ENCODE peak calls at places on chromosomes 4 and X, in seven cellular contexts. L, T, I, D, J, H and X are unnamed samples.

GRCh38 chr4:67580577-67580976 is 22.1 kb downstream of the STAP1 start:
- DNase-seq in L (no peak), T (no peak), I (no peak), D (no peak), J (no peak), H (no peak), X (no peak)

GRCh38 chrX:13250831-13251612 is 68.8 kb downstream of the ATXN3L start:
- DNase-seq in L (peak), T (no peak), I (no peak), D (no peak), J (no peak), H (no peak), X (no peak)

GRCh38 chrX:132292753-132293152 is 73.5 kb upstream of the RAP2C start:
- DNase-seq in L (peak), T (no peak), I (peak), D (no peak), J (peak), H (no peak), X (no peak)

GRCh38 chr4:94877973-94878372 is 120.2 kb downstream of the BMPR1B start:
- DNase-seq in L (no peak), T (no peak), I (no peak), D (no peak), J (no peak), H (no peak), X (no peak)

GRCh38 chrX:8629871-8630270 is 102.1 kb downstream of the ANOS1 start:
- DNase-seq in L (no peak), T (no peak), I (no peak), D (no peak), J (no peak), H (no peak), X (no peak)

GRCh38 chr4:175424111-175424510 is 388.0 kb downstream of the GPM6A start:
- DNase-seq in L (no peak), T (no peak), I (no peak), D (no peak), J (no peak), H (no peak), X (no peak)

GRCh38 chr4:15914291-15914690 is 24.2 kb downstream of the FGFBP1 start:
- DNase-seq in L (no peak), T (no peak), I (no peak), D (no peak), J (no peak), H (no peak), X (no peak)

GRCh38 chrX:13140007-13140406 is 95.6 kb upstream of the FAM9C start:
- DNase-seq in L (no peak), T (no peak), I (no peak), D (no peak), J (no peak), H (no peak), X (no peak)